ENCODE peak calls at places on chromosomes 12 and 14, in five cellular contexts. S is A549, E is tibial nerve, T is GM12891, J is H54. O is an unnamed sample.

GRCh38 chr14:105085766-105086165 is 20.5 kb upstream of the GPR132 start:
- DNase-seq in S (no peak), E (no peak), J (no peak), T (no peak), O (no peak)

GRCh38 chr14:62885451-62885850 is 159.8 kb downstream of the KCNH5 start:
- DNase-seq in E (no peak), T (no peak), J (no peak), S (no peak), O (no peak)

GRCh38 chr14:104362761-104363605 is 216.6 kb upstream of the C14orf180 start:
- DNase-seq in T (no peak), E (no peak), S (no peak), J (no peak), O (no peak)

GRCh38 chr14:37594916-37595808 is at the start of the genes FOXA1 and TTC6:
- DNase-seq in T (no peak), S (peak), E (no peak), J (peak), O (peak)

GRCh38 chr12:4579305-4580097 is 17.5 kb downstream of the DYRK4 start:
- DNase-seq in T (no peak), J (no peak), E (no peak), S (peak), O (peak)

GRCh38 chr14:74922752-74923401 is at the start of gene RPS6KL1:
- DNase-seq in T (peak), J (no peak), E (peak), S (peak), O (peak)

GRCh38 chr12:5078423-5078822 is 34.7 kb downstream of the KCNA5 start:
- DNase-seq in J (no peak), S (no peak), E (no peak), T (no peak), O (no peak)

GRCh38 chr14:55688566-55688965 is 108.6 kb downstream of the KTN1 start:
- DNase-seq in J (no peak), T (no peak), E (no peak), S (no peak), O (no peak)

GRCh38 chr12:14410841-14411569 is 45.5 kb downstream of the ATF7IP start:
- DNase-seq in S (no peak), E (no peak), J (no peak), T (no peak), O (peak)

GRCh38 chr12:51270067-51270846 is at the start of gene SMAGP:
- DNase-seq in S (peak), T (peak), J (peak), E (no peak), O (peak)
- TF ChIP-seq POLR2A in S (peak), T (no peak), J (no peak), E (no peak), O (no peak)

GRCh38 chr12:57086951-57087688 is 1.8 kb upstream of the NAB2 start:
- DNase-seq in S (peak), T (no peak), J (peak), E (peak), O (peak)
- TF ChIP-seq POLR2A in S (peak), T (no peak), J (peak), E (peak), O (peak)

GRCh38 chr12:6123258-6123657 is 1.2 kb downstream of the VWF start:
- DNase-seq in T (no peak), S (no peak), J (no peak), E (no peak), O (no peak)
- TF ChIP-seq POLR2A in T (no peak), S (no peak), J (no peak), E (no peak), O (no peak)

GRCh38 chr12:76084277-76085158 is at the start of gene NAP1L1:
- DNase-seq in S (peak), J (peak), T (peak), E (peak), O (peak)
- TF ChIP-seq POLR2A in S (peak), J (peak), T (peak), E (peak), O (peak)

GRCh38 chr12:79689041-79689476 is 1.7 kb downstream of the PAWR start:
- DNase-seq in T (no peak), S (no peak), J (no peak), E (no peak), O (no peak)

GRCh38 chr12:79690156-79690605 is 583 bp downstream of the PAWR start:
- DNase-seq in S (no peak), T (no peak), J (no peak), E (no peak), O (no peak)

GRCh38 chr12:79688376-79689040 is 2.3 kb downstream of the PAWR start:
- DNase-seq in J (no peak), S (no peak), T (peak), E (no peak), O (no peak)

GRCh38 chr12:79690606-79691298 is at the start of gene PAWR:
- DNase-seq in J (peak), T (peak), S (peak), E (peak), O (peak)

DNA sequence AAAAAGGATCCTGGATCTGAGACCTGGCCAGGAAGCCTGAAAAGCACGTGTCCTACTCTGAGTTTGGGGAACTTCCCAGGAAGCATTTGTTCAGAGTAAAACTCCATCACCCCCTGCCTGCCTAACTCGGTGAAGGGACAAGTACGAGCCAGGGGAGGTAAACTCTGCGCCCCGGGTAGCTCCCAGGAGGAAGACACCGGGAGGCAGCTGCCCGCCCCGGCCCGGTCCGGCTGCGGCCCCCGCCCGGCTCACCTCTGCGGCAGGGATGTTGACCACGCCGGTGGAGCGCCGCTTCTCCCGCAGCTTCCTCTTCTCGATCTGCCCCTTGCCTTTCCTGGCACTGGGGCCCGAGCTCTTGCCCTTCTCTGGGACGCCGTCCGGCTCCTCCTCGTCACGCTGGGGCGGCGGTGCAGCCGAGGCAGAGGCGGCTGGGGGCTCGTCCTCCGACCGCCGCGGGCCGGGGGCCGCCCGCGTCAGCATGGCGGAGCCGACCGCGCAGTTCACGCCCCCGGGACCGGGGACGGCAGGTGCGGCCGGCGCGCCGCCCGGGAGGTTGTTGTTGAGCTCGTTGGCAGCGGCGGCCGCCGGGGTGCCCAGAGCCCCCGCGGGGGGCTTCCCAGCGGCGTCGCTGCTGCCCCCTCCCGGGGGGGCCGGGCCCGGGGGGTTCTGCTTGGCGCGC is 1.1 kb downstream of the PAWR start:
- DNase-seq in E (no peak), S (peak), J (no peak), T (peak), O (no peak)
- TF ChIP-seq POLR2A in E (no peak), S (no peak), J (no peak), T (no peak), O (no peak)

DNA sequence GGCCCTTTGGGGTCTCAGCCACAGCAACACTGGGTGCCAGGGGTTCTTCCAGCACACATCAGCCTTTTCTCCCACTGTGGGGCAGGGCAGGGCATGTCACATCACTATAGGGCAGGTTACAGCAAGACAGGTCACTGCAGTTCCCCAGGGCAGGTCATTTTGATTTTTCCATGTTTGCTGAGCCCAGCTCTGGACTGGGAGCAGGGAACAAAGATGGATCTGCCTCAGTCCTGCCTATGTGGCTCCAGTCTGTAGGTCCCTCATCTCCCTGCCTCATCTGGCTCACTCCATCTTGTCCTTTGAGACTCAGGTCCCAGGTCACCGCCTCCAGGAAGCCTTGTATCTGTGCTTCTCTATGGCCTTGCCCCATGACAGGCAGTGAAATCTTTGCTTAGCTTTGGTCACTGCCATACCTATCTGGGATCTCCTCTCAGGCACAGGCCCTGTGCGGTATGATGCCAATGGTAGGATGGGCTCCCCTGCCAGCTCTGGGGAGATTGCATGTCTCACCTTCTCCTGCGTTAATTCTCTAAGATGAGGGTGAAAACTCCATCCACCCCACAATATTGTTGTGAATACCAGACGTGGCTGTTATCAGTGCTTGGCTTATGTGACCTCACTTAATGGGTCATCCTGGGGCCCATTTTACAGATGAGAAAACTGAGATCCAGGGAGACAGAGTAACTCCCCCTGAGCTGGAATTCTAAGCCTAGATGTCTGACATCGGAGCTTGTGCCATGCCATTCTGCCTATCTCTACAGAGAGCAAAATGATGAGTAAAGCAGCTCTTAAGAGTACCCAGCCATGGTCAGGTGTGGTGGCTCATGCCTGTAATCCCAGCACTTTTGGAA is 1.5 kb downstream of the SERPINA6 start:
- DNase-seq in T (no peak), E (no peak), S (no peak), J (no peak), O (no peak)
- TF ChIP-seq POLR2A in T (no peak), E (no peak), S (no peak), J (no peak), O (no peak)

GRCh38 chr14:94382099-94382498 is 6.3 kb downstream of the SERPINA1 start:
- DNase-seq in T (no peak), J (no peak), S (no peak), E (no peak), O (no peak)

GRCh38 chr14:94382684-94383663 is 5.4 kb downstream of the SERPINA1 start:
- DNase-seq in T (no peak), J (no peak), E (no peak), S (no peak), O (no peak)

GRCh38 chr14:94380225-94381148 is 7.9 kb downstream of the SERPINA1 start:
- DNase-seq in S (no peak), T (no peak), E (no peak), J (no peak), O (no peak)

GRCh38 chr14:94379291-94380224 is 8.8 kb downstream of the SERPINA1 start:
- DNase-seq in E (no peak), T (no peak), J (no peak), S (no peak), O (no peak)

DNA sequence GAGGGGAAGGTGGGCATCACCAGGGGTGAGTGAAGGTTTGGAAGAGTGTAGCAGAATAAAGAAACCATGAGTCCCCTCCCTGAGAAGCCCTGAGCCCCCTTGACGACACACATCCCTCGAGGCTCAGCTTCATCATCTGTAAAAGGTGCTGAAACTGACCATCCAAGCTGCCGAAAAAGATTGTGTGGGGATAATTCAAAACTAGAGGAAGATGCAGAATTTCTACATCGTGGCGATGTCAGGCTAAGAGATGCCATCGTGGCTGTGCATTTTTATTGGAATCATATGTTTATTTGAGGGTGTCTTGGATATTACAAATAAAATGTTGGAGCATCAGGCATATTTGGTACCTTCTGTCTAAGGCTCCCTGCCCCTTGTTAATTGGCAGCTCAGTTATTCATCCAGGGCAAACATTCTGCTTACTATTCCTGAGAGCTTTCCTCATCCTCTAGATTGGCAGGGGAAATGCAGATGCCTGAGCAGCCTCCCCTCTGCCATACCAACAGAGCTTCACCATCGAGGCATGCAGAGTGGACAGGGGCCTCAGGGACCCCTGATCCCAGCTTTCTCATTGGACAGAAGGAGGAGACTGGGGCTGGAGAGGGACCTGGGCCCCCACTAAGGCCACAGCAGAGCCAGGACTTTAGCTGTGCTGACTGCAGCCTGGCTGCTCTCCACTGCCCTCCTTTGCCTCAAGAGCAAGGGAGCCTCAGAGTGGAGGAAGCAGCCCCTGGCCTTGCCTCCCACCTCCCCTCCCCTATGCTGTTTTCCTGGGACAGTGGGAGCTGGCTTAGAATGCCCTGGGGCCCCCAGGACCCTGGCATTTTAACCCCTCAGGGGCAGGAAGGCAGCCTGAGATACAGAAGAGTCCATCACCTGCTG is 7.0 kb downstream of the SERPINA1 start:
- DNase-seq in J (no peak), T (no peak), E (no peak), S (no peak), O (no peak)
- TF ChIP-seq POLR2A in J (no peak), T (no peak), E (no peak), S (no peak), O (no peak)

GRCh38 chr12:57863676-57864075 is 17.1 kb upstream of the CTDSP2 start:
- DNase-seq in E (no peak), S (no peak), J (no peak), T (no peak), O (no peak)

GRCh38 chr12:57864382-57864781 is 17.9 kb upstream of the CTDSP2 start:
- DNase-seq in J (peak), E (no peak), T (no peak), S (peak), O (no peak)

GRCh38 chr12:57861967-57862366 is 15.4 kb upstream of the CTDSP2 start:
- DNase-seq in S (no peak), E (no peak), J (no peak), T (no peak), O (no peak)

GRCh38 chr12:57866308-57867019 is 19.9 kb upstream of the CTDSP2 start:
- DNase-seq in T (no peak), S (no peak), J (no peak), E (no peak), O (no peak)

DNA sequence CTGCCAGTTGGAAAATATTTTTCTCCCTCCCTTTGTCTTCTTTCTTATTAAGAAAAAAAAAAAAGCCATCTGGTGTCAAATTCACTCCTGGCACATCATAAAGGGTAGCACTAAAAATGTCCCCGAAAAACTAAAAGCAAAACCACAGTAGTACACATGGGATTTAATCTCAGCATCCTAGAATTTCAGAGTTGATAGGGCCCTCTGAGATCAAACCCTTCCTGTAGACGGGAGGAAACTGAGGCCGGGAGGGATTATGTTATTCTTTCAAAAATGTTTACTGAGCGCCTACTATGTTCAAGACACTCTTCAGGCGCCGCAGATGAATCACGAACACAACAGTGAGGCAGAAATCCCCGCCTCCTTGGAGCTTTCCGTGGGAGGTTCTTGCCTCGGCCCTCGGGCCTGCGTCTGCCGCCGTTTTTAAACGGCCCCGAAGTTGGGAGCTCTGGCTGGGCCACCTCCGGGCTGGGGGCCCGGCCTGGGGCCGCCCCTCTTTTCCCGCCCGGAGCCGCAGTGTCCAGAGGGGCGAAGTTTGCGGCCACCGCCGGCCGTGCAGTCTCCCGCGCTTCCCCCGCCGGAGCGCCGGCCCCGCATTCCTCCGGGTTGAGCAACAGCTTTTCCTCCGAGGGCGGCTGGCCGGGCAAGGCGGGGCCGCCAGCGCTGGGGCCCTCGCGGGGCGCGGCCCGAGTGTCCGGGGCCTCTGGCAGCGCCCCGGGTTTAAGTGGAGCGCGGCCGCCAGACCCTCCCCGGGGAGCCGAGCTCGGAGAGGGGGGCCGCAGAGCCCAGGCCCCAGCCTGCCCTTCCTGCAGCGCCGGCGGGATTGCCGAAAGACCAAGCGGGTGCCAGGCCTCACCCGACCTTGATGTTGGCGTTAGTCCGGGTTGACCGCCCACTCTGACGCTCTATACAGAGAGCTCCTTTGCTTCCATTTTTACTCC is 18.6 kb upstream of the CTDSP2 start:
- DNase-seq in J (peak), T (peak), E (peak), S (peak), O (peak)
- TF ChIP-seq POLR2A in J (peak), T (no peak), E (no peak), S (no peak), O (no peak)

DNA sequence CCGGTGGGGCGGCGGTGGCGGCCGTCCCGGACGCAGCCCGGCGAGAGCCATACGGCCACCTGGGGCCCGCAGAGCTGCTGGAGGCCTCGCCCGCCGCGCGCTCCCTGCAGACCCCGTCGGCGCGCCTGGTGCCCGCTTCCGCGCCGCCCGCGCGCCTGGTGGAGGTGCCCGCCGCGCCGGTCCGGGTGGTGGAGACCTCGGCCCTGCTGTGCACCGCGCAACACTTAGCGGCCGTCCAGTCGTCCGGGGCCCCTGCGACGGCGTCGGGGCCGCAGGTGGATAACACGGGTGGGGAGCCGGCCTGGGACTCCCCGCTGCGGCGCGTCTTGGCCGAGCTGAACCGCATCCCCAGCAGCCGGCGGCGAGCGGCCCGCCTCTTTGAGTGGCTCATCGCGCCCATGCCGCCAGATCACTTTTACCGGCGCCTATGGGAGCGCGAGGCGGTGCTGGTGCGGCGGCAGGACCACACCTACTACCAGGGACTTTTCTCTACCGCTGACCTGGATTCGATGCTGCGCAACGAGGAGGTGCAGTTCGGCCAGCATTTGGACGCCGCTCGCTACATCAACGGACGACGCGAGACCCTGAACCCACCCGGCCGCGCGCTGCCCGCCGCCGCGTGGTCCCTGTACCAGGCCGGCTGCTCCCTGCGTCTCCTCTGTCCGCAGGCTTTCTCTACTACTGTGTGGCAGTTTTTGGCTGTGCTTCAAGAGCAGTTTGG is 683 bp downstream of the RIOX1 start:
- DNase-seq in T (peak), S (peak), J (peak), E (peak), O (peak)
- TF ChIP-seq POLR2A in T (peak), S (peak), J (no peak), E (peak), O (no peak)

O was measured in erythroblast.